ENCODE peak calls at places on chromosomes 3 and 15, in eight cellular contexts. L is upper lobe of right lung; R is GM20000; I is heart right ventricle; F is PC-3; K is CD4-positive, alpha-beta T cell; C is astrocyte of the cerebellum; O is foreskin fibroblast. J is an unnamed sample.

GRCh38 chr3:145219355-145220196 is 941.4 kb downstream of the PLOD2 start:
- DNase-seq in I (no peak), K (no peak), C (no peak), R (no peak), O (no peak), L (no peak), F (no peak), J (no peak)

GRCh38 chr3:53140575-53141467 is 10.6 kb upstream of the RFT1 start:
- DNase-seq in L (peak), K (no peak), C (no peak), R (no peak), O (peak), I (no peak), F (peak), J (peak)

GRCh38 chr3:108713801-108714200 is 43.4 kb downstream of the RETNLB start:
- DNase-seq in K (no peak), C (no peak), R (no peak), I (no peak), L (no peak), O (no peak), F (no peak), J (no peak)

GRCh38 chr3:190543656-190544055 is 29.8 kb downstream of the IL1RAP start:
- DNase-seq in R (no peak), L (no peak), C (no peak), F (peak), I (no peak), K (no peak), O (no peak), J (no peak)

GRCh38 chr15:51401872-51402517 is 60.5 kb downstream of the GLDN start:
- DNase-seq in O (peak), R (peak), F (peak), K (no peak), L (peak), I (peak), C (no peak), J (peak)

GRCh38 chr3:129521702-129522101 is 6.7 kb upstream of the RHO start:
- DNase-seq in O (no peak), L (no peak), I (no peak), F (no peak), C (no peak), R (no peak), K (no peak), J (no peak)

GRCh38 chr3:58492385-58492970 is 582 bp downstream of the KCTD6 start:
- DNase-seq in L (no peak), O (peak), K (peak), F (peak), R (peak), C (no peak), I (no peak), J (no peak)

GRCh38 chr3:53083496-53083895 is 37.6 kb upstream of the SFMBT1 start:
- DNase-seq in F (no peak), K (no peak), C (no peak), I (peak), R (no peak), O (peak), L (peak), J (peak)

GRCh38 chr3:63278171-63278999 is at the start of gene SYNPR:
- DNase-seq in R (no peak), I (no peak), K (no peak), F (no peak), L (no peak), O (no peak), C (no peak), J (no peak)

GRCh38 chr3:31446411-31446810 is 86.3 kb upstream of the STT3B start:
- DNase-seq in L (no peak), C (no peak), O (no peak), F (no peak), I (no peak), R (no peak), K (no peak), J (no peak)

GRCh38 chr3:42557849-42558248 is 23.9 kb downstream of the SEC22C start:
- DNase-seq in R (no peak), C (no peak), I (no peak), O (no peak), L (no peak), K (peak), F (peak), J (no peak)

GRCh38 chr15:52678036-52678467 is 1.1 kb downstream of the ATOSA start:
- DNase-seq in L (peak), F (peak), O (peak), R (peak), C (no peak), K (peak), I (peak), J (peak)

GRCh38 chr15:99141943-99142342 is 37.1 kb downstream of the SYNM start:
- DNase-seq in I (no peak), C (no peak), K (no peak), R (no peak), F (no peak), L (no peak), O (no peak), J (no peak)

GRCh38 chr3:160661660-160662059 is 15.3 kb upstream of the ARL14 start:
- DNase-seq in C (peak), F (peak), I (no peak), K (no peak), L (no peak), O (peak), R (no peak), J (no peak)

GRCh38 chr15:52018244-52018643 is 775 bp upstream of the MAPK6 start:
- DNase-seq in L (no peak), F (peak), O (peak), K (no peak), I (no peak), C (no peak), R (no peak), J (peak)

GRCh38 chr15:50959717-50960116 is 51.2 kb downstream of the AP4E1 start:
- DNase-seq in K (no peak), R (no peak), O (no peak), C (no peak), L (no peak), I (no peak), F (no peak), J (no peak)

DNA sequence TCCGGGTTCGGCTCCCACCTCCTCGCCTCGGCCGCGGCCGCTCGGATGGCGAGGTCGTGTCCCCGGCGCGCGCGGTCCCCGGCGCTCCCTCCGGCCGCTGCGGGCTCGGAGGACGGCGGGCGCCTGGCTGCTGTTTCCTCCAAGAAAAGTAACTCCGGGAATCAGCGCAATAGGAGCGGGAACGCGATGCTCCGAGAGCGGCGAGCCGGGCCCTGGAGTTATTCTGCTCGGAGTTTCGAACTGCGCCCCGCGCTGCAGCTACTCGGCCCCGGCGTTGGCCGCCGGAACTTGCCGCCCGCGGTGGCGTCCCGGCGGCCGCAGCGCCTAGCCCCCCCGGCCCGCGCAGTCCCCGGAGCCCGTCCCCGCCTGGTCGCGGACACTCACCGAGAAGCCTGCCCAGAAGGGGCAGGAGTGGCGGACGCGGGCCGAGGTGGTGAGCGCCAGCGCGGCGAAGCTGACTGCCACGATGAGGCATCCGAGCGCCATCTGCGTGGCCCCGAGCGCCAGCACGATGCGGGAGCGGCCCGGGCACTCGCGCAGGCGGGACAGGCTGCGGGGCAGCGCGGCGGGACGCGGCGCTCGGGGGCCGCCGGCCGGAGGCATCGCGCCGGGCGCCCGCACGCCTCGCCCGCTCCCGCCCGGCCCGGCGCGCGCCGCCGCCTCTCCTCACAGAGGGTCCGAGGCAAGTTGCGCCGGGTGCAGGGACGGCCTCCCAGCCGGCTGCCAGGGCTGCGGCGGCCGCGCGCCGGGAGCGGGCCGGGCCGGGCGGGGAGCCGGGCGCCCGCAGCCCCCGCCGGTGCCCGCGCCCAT is 251.9 kb downstream of the TJP1 start:
- DNase-seq in F (no peak), C (no peak), L (no peak), R (peak), I (no peak), O (peak), K (no peak), J (no peak)
- TF ChIP-seq CTCF in F (no peak), C (no peak), L (no peak), R (no peak), I (no peak), O (no peak), K (no peak), J (no peak)

GRCh38 chr3:72306800-72307341 is 521.9 kb upstream of the PROK2 start:
- DNase-seq in F (peak), I (no peak), K (no peak), R (no peak), L (no peak), C (peak), O (peak), J (no peak)
- TF ChIP-seq CTCF in F (no peak), I (no peak), K (no peak), R (no peak), L (no peak), C (peak), O (no peak), J (no peak)

GRCh38 chr3:105827959-105828358 is 40.9 kb downstream of the CBLB start:
- DNase-seq in I (peak), K (no peak), C (peak), R (no peak), L (no peak), F (peak), O (peak), J (peak)
- TF ChIP-seq CTCF in I (peak), K (no peak), C (peak), R (no peak), L (no peak), F (peak), O (peak), J (peak)

DNA sequence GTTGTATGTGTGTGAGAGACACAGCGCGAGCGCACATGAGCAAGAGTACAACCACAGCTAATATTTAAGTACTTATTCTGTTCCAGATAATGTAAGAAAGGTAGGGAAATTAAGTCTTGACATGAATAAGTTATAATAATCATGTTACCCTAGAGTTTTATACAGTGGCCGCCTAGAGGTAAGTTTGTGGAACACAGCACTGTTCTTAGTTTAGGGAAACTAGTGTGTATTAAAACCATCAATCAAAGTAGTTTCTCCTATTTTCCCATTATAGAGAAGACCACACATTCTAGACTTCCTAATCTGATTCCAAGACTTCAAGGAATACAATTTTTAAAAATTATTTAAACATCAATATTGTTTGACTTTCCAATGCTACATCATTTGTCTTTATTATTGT is 9.5 kb downstream of the ALDH1A2 start:
- DNase-seq in I (no peak), R (no peak), C (no peak), F (no peak), K (no peak), O (no peak), L (no peak), J (no peak)
- TF ChIP-seq CTCF in I (no peak), R (no peak), C (peak), F (peak), K (no peak), O (peak), L (peak), J (peak)

GRCh38 chr3:184749168-184749744 is 37.4 kb upstream of the MAGEF1 start:
- DNase-seq in F (no peak), C (no peak), K (no peak), O (no peak), I (no peak), L (no peak), R (no peak), J (no peak)

GRCh38 chr3:184751204-184751809 is 39.4 kb upstream of the MAGEF1 start:
- DNase-seq in F (no peak), O (no peak), C (no peak), K (no peak), L (no peak), R (no peak), I (no peak), J (no peak)

GRCh38 chr3:184750684-184751083 is 38.8 kb upstream of the MAGEF1 start:
- DNase-seq in R (no peak), F (no peak), L (no peak), C (no peak), O (no peak), I (no peak), K (no peak), J (no peak)

GRCh38 chr3:184746131-184747120 is 34.6 kb upstream of the MAGEF1 start:
- DNase-seq in L (peak), C (no peak), F (no peak), K (no peak), I (no peak), O (no peak), R (no peak), J (no peak)

DNA sequence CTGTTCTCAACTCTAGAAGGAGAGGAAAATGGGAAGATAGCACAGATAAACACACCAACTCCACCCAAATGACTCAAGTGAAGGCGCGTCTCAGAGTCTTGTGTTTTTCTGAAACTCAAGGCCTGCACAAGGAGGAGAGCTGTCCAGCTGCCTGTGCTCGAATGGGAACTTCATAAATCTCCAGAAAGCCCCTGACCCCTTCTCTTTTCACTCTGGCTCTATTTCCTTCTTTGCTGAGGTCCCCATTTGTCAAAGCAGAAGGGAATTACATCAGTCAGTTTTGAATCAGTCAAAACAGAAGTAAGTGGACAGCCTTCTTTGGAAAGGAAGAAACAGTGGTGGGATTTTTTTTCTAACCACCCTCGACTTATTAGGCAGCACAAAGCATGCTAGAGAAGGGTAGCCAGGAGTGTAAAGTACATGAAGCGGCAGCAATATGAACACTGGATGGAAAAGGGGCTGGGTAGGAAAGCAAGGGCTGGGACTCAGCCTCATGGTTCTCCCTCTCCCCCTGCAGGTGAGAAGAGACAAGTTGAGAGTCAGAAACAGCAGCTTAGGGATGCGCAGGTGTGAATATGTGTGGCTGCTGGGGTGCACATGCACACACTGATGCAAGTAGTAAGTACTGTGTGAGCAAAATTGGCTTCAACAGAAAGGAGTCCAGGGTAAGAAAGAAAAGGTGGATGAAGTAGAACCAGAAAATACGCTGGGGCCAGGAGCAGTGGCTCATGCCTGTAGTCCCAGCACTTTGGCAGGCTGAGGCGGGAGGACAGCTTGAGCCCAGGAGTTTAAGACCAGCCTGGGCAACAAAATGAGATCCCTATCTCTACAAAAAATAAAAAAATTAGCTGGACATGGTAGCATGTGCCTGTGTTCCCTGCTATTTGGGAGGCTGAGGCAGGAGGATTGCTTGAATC is 36.6 kb upstream of the MAGEF1 start:
- DNase-seq in O (peak), K (no peak), C (no peak), R (peak), F (peak), L (no peak), I (no peak), J (no peak)
- TF ChIP-seq CTCF in O (peak), K (no peak), C (peak), R (no peak), F (peak), L (no peak), I (no peak), J (peak)